ENCODE peak calls at places on chromosomes 5 and 9, in four cellular contexts. M, O, Y and G are unnamed samples.

GRCh38 chr9:115207003-115207837 is 89.3 kb upstream of the TNC start:
- DNase-seq in M (no peak), O (no peak), Y (no peak), G (no peak)

GRCh38 chr9:120696551-120697230 is 17.6 kb downstream of the MEGF9 start:
- DNase-seq in M (no peak), O (no peak), Y (no peak), G (no peak)

GRCh38 chr9:115144706-115145105 is 26.7 kb upstream of the TNC start:
- DNase-seq in M (no peak), O (no peak), Y (peak), G (no peak)

GRCh38 chr5:179274321-179275315 is 70.6 kb downstream of the ADAMTS2 start:
- DNase-seq in M (no peak), O (peak), Y (no peak), G (no peak)

GRCh38 chr9:109378316-109378715 is 57.5 kb upstream of the EPB41L4B start:
- DNase-seq in M (no peak), O (no peak), Y (no peak), G (no peak)

GRCh38 chr9:133476531-133476930 is 2.4 kb downstream of the SLC2A6 start:
- DNase-seq in M (no peak), O (no peak), Y (no peak), G (no peak)

GRCh38 chr5:28576022-28576421 is 1537.6 kb upstream of the CDH9 start:
- DNase-seq in M (no peak), O (no peak), Y (peak), G (no peak)

GRCh38 chr9:114098660-114099522 is at the start of gene KIF12:
- DNase-seq in M (no peak), O (no peak), Y (no peak), G (no peak)

GRCh38 chr9:114674076-114674797 is 7.8 kb downstream of the TEX48 start:
- DNase-seq in M (no peak), O (no peak), Y (no peak), G (no peak)

GRCh38 chr9:92242115-92242778 is 51.2 kb downstream of the IARS1 start:
- DNase-seq in M (no peak), O (peak), Y (peak), G (no peak)

GRCh38 chr5:136458481-136458880 is 93.1 kb upstream of the TRPC7 start:
- DNase-seq in M (no peak), O (no peak), Y (no peak), G (no peak)

GRCh38 chr5:176677209-176677931 is 30.1 kb downstream of the TSPAN17 start:
- DNase-seq in M (no peak), O (no peak), Y (no peak), G (no peak)

GRCh38 chr9:14395300-14396082 is 81.5 kb upstream of the NFIB start:
- DNase-seq in M (no peak), O (no peak), Y (no peak), G (no peak)

GRCh38 chr9:103755441-103755840 is 338.7 kb upstream of the SMC2 start:
- DNase-seq in M (no peak), O (no peak), Y (no peak), G (no peak)

GRCh38 chr5:67287795-67288194 is 91.2 kb upstream of the CD180 start:
- DNase-seq in M (peak), O (no peak), Y (peak), G (no peak)

GRCh38 chr9:122370303-122370702 is 521 bp upstream of the PTGS1 start:
- DNase-seq in M (no peak), O (no peak), Y (no peak), G (no peak)

GRCh38 chr9:24245988-24246387 is 299.7 kb downstream of the IZUMO3 start:
- DNase-seq in M (no peak), O (no peak), Y (peak), G (peak)

GRCh38 chr5:89128097-89128496 is 245.1 kb upstream of the MEF2C start:
- DNase-seq in M (no peak), O (no peak), Y (no peak), G (no peak)

GRCh38 chr5:109936091-109936490 is 246.4 kb downstream of the MAN2A1 start:
- DNase-seq in M (no peak), O (no peak), Y (no peak), G (peak)

GRCh38 chr5:168879929-168880328 is 300.8 kb upstream of the PANK3 start:
- DNase-seq in M (no peak), O (no peak), Y (no peak), G (no peak)

GRCh38 chr9:17859987-17860386 is 281.1 kb downstream of the SH3GL2 start:
- DNase-seq in M (no peak), O (no peak), Y (no peak), G (no peak)

GRCh38 chr5:359301-359897 is 37.9 kb downstream of the AHRR start:
- DNase-seq in M (no peak), O (no peak), Y (no peak), G (no peak)

GRCh38 chr9:6232546-6232945 is 16.9 kb downstream of the IL33 start:
- DNase-seq in M (no peak), O (no peak), Y (no peak), G (no peak)

GRCh38 chr5:54719384-54720306 is 202.1 kb downstream of the SNX18 start:
- DNase-seq in M (no peak), O (no peak), Y (peak), G (no peak)

GRCh38 chr9:110027624-110028023 is 180.3 kb downstream of the C9orf152 start:
- DNase-seq in M (no peak), O (no peak), Y (peak), G (no peak)

GRCh38 chr5:160259341-160259740 is 30.0 kb downstream of the FABP6 start:
- DNase-seq in M (no peak), O (no peak), Y (no peak), G (no peak)

GRCh38 chr5:40260351-40260750 is 419.4 kb upstream of the PTGER4 start:
- DNase-seq in M (no peak), O (no peak), Y (no peak), G (no peak)

GRCh38 chr9:673966-674526 is 167.5 kb upstream of the DMRT1 start:
- DNase-seq in M (no peak), O (no peak), Y (no peak), G (no peak)

GRCh38 chr9:71758277-71758676 is 10.0 kb downstream of the CEMIP2 start:
- DNase-seq in M (no peak), O (no peak), Y (no peak), G (no peak)

GRCh38 chr5:131281133-131281867 is 17.4 kb downstream of the CDC42SE2 start:
- DNase-seq in M (no peak), O (no peak), Y (peak), G (no peak)

GRCh38 chr9:34927061-34927460 is 31.0 kb upstream of the PHF24 start:
- DNase-seq in M (no peak), O (no peak), Y (no peak), G (no peak)

GRCh38 chr9:22088372-22089063 is 79.4 kb upstream of the CDKN2B start:
- DNase-seq in M (no peak), O (no peak), Y (no peak), G (no peak)

GRCh38 chr9:33065157-33066076 is 11.1 kb downstream of the SMU1 start:
- DNase-seq in M (no peak), O (no peak), Y (no peak), G (no peak)

GRCh38 chr5:127950707-127951356 is 132.7 kb upstream of the SLC12A2 start:
- DNase-seq in M (no peak), O (no peak), Y (no peak), G (no peak)

GRCh38 chr9:90808226-90808797 is 6.7 kb downstream of the SYK start:
- DNase-seq in M (no peak), O (no peak), Y (no peak), G (no peak)